ENCODE peak calls at places on chromosomes 6 and 20, in five cellular contexts. X is nucleus accumbens; Q is activated CD4-positive, CD25-positive, alpha-beta regulatory T cell; H is stimulated activated CD4-positive, alpha-beta T cell treated with anti-CD3 and anti-CD28 coated beads, Interleukin-4, amount 100 ng/mL, for 24 hours; B is mucosa of gallbladder. G is an unnamed sample.

GRCh38 chr20:35200255-35200654 is 26.2 kb upstream of the MMP24 start:
- DNase-seq in X (no peak), Q (no peak), H (no peak), B (no peak), G (no peak)

GRCh38 chr6:137894779-137895385 is 27.8 kb downstream of the TNFAIP3 start:
- DNase-seq in X (no peak), Q (no peak), H (no peak), B (no peak), G (no peak)

GRCh38 chr6:134787261-134787871 is 162.5 kb downstream of the ALDH8A1 start:
- DNase-seq in X (no peak), Q (no peak), H (no peak), B (no peak), G (no peak)

GRCh38 chr6:12656841-12657435 is 59.6 kb upstream of the PHACTR1 start:
- DNase-seq in X (no peak), Q (no peak), H (no peak), B (no peak), G (no peak)

GRCh38 chr6:166167801-166168615 is at the start of gene TBXT:
- DNase-seq in X (no peak), Q (no peak), H (no peak), B (no peak), G (no peak)

GRCh38 chr6:81793811-81794210 is 41.3 kb upstream of the TENT5A start:
- DNase-seq in X (no peak), Q (no peak), H (no peak), B (no peak), G (no peak)

GRCh38 chr6:125670586-125670985 is 78.8 kb upstream of the HEY2 start:
- DNase-seq in X (no peak), Q (no peak), H (no peak), B (no peak), G (no peak)

GRCh38 chr6:4637691-4638433 is 138.3 kb upstream of the CDYL start:
- DNase-seq in X (no peak), Q (no peak), H (peak; percentile 64), B (no peak), G (no peak)

GRCh38 chr6:132598473-132598872 is 8.9 kb upstream of the TAAR5 start:
- DNase-seq in X (no peak), Q (no peak), H (no peak), B (no peak), G (no peak)

GRCh38 chr20:58245181-58245891 is 16.9 kb upstream of the ANKRD60 start:
- DNase-seq in X (no peak), Q (no peak), H (no peak), B (no peak), G (no peak)

GRCh38 chr20:36311854-36312723 is 6.0 kb downstream of the DLGAP4 start:
- DNase-seq in X (no peak), Q (no peak), H (no peak), B (no peak), G (no peak)

GRCh38 chr20:35523298-35523888 is 6.1 kb downstream of the C20orf173 start:
- DNase-seq in X (no peak), Q (no peak), H (peak; percentile 27), B (no peak), G (no peak)

GRCh38 chr20:25259788-25260254 is 11.9 kb downstream of the PYGB start:
- DNase-seq in X (no peak), Q (no peak), H (no peak), B (no peak), G (no peak)

GRCh38 chr6:25414168-25414567 is 135.0 kb downstream of the CARMIL1 start:
- DNase-seq in X (no peak), Q (no peak), H (no peak), B (no peak), G (no peak)

GRCh38 chr20:36454664-36455427 is 86.5 kb upstream of the MYL9 start:
- DNase-seq in X (no peak), Q (no peak), H (no peak), B (peak; percentile 22), G (no peak)

GRCh38 chr6:49556429-49556837 is 6.0 kb downstream of the C6orf141 start:
- DNase-seq in X (no peak), Q (no peak), H (no peak), B (peak; percentile 81), G (no peak)

GRCh38 chr6:147621280-147621679 is 112.8 kb downstream of the SAMD5 start:
- DNase-seq in X (no peak), Q (no peak), H (no peak), B (no peak), G (peak; percentile 38)

GRCh38 chr6:137105375-137105774 is 60.6 kb upstream of the IL20RA start:
- DNase-seq in X (no peak), Q (no peak), H (no peak), B (no peak), G (no peak)

GRCh38 chr6:96246563-96246962 is 230.8 kb downstream of the FUT9 start:
- DNase-seq in X (no peak), Q (no peak), H (no peak), B (no peak), G (no peak)